ENCODE peak calls at places on chromosome 22, in eight cellular contexts. W, V, I, Y, M, T, P and Q are unnamed samples.
A peak's percentile ranks its signal among the peaks of the same experiment; 100 is the strongest.

GRCh38 chr22:28283025-28283654 is 364.1 kb upstream of the PITPNB start:
- DNase-seq in W (no peak), V (peak; percentile 65), I (no peak), Y (no peak), M (no peak), T (peak; percentile 40), P (peak; percentile 82), Q (no peak)

GRCh38 chr22:42841444-42841843 is 15.6 kb downstream of the ARFGAP3 start:
- DNase-seq in W (no peak), V (no peak), I (no peak), Y (no peak), M (no peak), T (peak; percentile 74), P (peak; percentile 80), Q (no peak)

GRCh38 chr22:19764636-19765476 is 4.3 kb downstream of the TBX1 start:
- DNase-seq in W (no peak), V (no peak), I (no peak), Y (no peak), M (no peak), T (no peak), P (no peak), Q (no peak)

GRCh38 chr22:41603873-41604332 is 14.3 kb upstream of the PMM1 start:
- DNase-seq in W (peak; percentile 87), V (no peak), I (no peak), Y (peak; percentile 76), M (no peak), T (no peak), P (peak; percentile 25), Q (no peak)

GRCh38 chr22:40040927-40041326 is 46.2 kb downstream of the FAM83F start:
- DNase-seq in W (peak; percentile 63), V (peak; percentile 31), I (no peak), Y (no peak), M (no peak), T (peak; percentile 48), P (no peak), Q (no peak)

GRCh38 chr22:19471572-19471971 is 7.4 kb downstream of the UFD1 start:
- DNase-seq in W (no peak), V (no peak), I (no peak), Y (no peak), M (no peak), T (no peak), P (no peak), Q (no peak)

GRCh38 chr22:45341503-45341902 is 31.8 kb downstream of the FAM118A start:
- DNase-seq in W (no peak), V (no peak), I (no peak), Y (no peak), M (peak; percentile 28), T (no peak), P (no peak), Q (no peak)

GRCh38 chr22:37525073-37525745 is 6.0 kb upstream of the CARD10 start:
- DNase-seq in W (peak; percentile 9), V (peak; percentile 76), I (no peak), Y (no peak), M (no peak), T (peak; percentile 83), P (peak; percentile 87), Q (no peak)